ENCODE peak calls at places on chromosomes 11 and 22, in six cellular contexts. One of them, this sample, is unnamed.

GRCh38 chr11:119284344-119285157 is 32.4 kb downstream of the MCAM start:
- DNase-seq in GM12891: peak
- DNase-seq in H1: no peak
- DNase-seq in K562: peak
- DNase-seq in HepG2: peak
- DNase-seq in GM12878: no peak
- DNase-seq in this sample: no peak

GRCh38 chr11:2540521-2541320 is 95.9 kb downstream of the KCNQ1 start:
- DNase-seq in GM12891: no peak
- DNase-seq in H1: no peak
- DNase-seq in K562: no peak
- DNase-seq in HepG2: no peak
- DNase-seq in GM12878: no peak
- DNase-seq in this sample: no peak

GRCh38 chr11:112806876-112807275 is 154.3 kb upstream of the NCAM1 start:
- DNase-seq in GM12891: no peak
- DNase-seq in H1: no peak
- DNase-seq in K562: no peak
- DNase-seq in HepG2: no peak
- DNase-seq in GM12878: no peak
- DNase-seq in this sample: no peak

GRCh38 chr22:48737461-48738203 is 1090.0 kb downstream of the BRD1 start:
- DNase-seq in GM12891: no peak
- DNase-seq in H1: no peak
- DNase-seq in K562: no peak
- DNase-seq in HepG2: no peak
- DNase-seq in GM12878: no peak
- DNase-seq in this sample: no peak

GRCh38 chr11:18791175-18792065 is at the start of gene PTPN5:
- DNase-seq in GM12891: peak
- DNase-seq in H1: peak
- DNase-seq in K562: no peak
- DNase-seq in HepG2: no peak
- DNase-seq in GM12878: no peak
- DNase-seq in this sample: no peak

GRCh38 chr22:24803064-24803542 is 2.9 kb upstream of the SGSM1 start:
- DNase-seq in GM12891: peak
- DNase-seq in H1: peak
- DNase-seq in K562: peak
- DNase-seq in HepG2: peak
- DNase-seq in GM12878: no peak
- DNase-seq in this sample: peak

GRCh38 chr22:49365191-49365837 is 462.4 kb downstream of the BRD1 start:
- DNase-seq in GM12891: no peak
- DNase-seq in H1: no peak
- DNase-seq in K562: no peak
- DNase-seq in HepG2: no peak
- DNase-seq in GM12878: no peak
- DNase-seq in this sample: no peak

GRCh38 chr11:118921929-118922744 is 3.6 kb downstream of the BCL9L start:
- DNase-seq in GM12891: no peak
- DNase-seq in H1: peak
- DNase-seq in K562: no peak
- DNase-seq in HepG2: peak
- DNase-seq in GM12878: no peak
- DNase-seq in this sample: no peak

GRCh38 chr11:112785104-112785503 is 176.1 kb upstream of the NCAM1 start:
- DNase-seq in GM12891: no peak
- DNase-seq in H1: no peak
- DNase-seq in K562: no peak
- DNase-seq in HepG2: no peak
- DNase-seq in GM12878: no peak
- DNase-seq in this sample: no peak

GRCh38 chr22:49783926-49784629 is 43.6 kb downstream of the BRD1 start:
- DNase-seq in GM12891: no peak
- DNase-seq in H1: no peak
- DNase-seq in K562: no peak
- DNase-seq in HepG2: no peak
- DNase-seq in GM12878: no peak
- DNase-seq in this sample: no peak

GRCh38 chr22:27488456-27489224 is 312.9 kb downstream of the MN1 start:
- DNase-seq in GM12891: no peak
- DNase-seq in H1: no peak
- DNase-seq in K562: no peak
- DNase-seq in HepG2: peak
- DNase-seq in GM12878: no peak
- DNase-seq in this sample: no peak

GRCh38 chr11:134349109-134349801 is 17.5 kb downstream of the GLB1L2 start:
- DNase-seq in GM12891: no peak
- DNase-seq in H1: no peak
- DNase-seq in K562: no peak
- DNase-seq in HepG2: no peak
- DNase-seq in GM12878: no peak
- DNase-seq in this sample: no peak

GRCh38 chr11:17386331-17387084 is 2.0 kb downstream of the KCNJ11 start:
- DNase-seq in GM12891: peak
- DNase-seq in H1: peak
- DNase-seq in K562: peak
- DNase-seq in HepG2: peak
- DNase-seq in GM12878: no peak
- DNase-seq in this sample: no peak

GRCh38 chr22:24501366-24502005 is 6.4 kb downstream of the UPB1 start:
- DNase-seq in GM12891: no peak
- DNase-seq in H1: no peak
- DNase-seq in K562: no peak
- DNase-seq in HepG2: peak
- DNase-seq in GM12878: no peak
- DNase-seq in this sample: no peak

GRCh38 chr22:36536717-36537116 is 7.8 kb upstream of the EIF3D start:
- DNase-seq in GM12891: no peak
- DNase-seq in H1: no peak
- DNase-seq in K562: no peak
- DNase-seq in HepG2: no peak
- DNase-seq in GM12878: no peak
- DNase-seq in this sample: no peak

GRCh38 chr11:1344056-1344635 is 34.7 kb upstream of the TOLLIP start:
- DNase-seq in GM12891: no peak
- DNase-seq in H1: no peak
- DNase-seq in K562: no peak
- DNase-seq in HepG2: no peak
- DNase-seq in GM12878: no peak
- DNase-seq in this sample: no peak

GRCh38 chr11:110490886-110491285 is 61.1 kb downstream of the FDX1 start:
- DNase-seq in GM12891: no peak
- DNase-seq in H1: no peak
- DNase-seq in K562: peak
- DNase-seq in HepG2: no peak
- DNase-seq in GM12878: no peak
- DNase-seq in this sample: no peak

GRCh38 chr22:19058713-19059451 is 63.3 kb downstream of the DGCR2 start:
- DNase-seq in GM12891: no peak
- DNase-seq in H1: no peak
- DNase-seq in K562: no peak
- DNase-seq in HepG2: no peak
- DNase-seq in GM12878: no peak
- DNase-seq in this sample: no peak

GRCh38 chr11:43697679-43698078 is 17.1 kb downstream of the HSD17B12 start:
- DNase-seq in GM12891: no peak
- DNase-seq in H1: no peak
- DNase-seq in K562: no peak
- DNase-seq in HepG2: no peak
- DNase-seq in GM12878: no peak
- DNase-seq in this sample: no peak

GRCh38 chr11:101446238-101446637 is 137.6 kb downstream of the TRPC6 start:
- DNase-seq in GM12891: no peak
- DNase-seq in H1: no peak
- DNase-seq in K562: no peak
- DNase-seq in HepG2: no peak
- DNase-seq in GM12878: no peak
- DNase-seq in this sample: no peak

GRCh38 chr22:30538280-30538679 is 8.3 kb downstream of the SEC14L6 start:
- DNase-seq in GM12891: no peak
- DNase-seq in H1: no peak
- DNase-seq in K562: no peak
- DNase-seq in HepG2: no peak
- DNase-seq in GM12878: no peak
- DNase-seq in this sample: no peak

GRCh38 chr22:24416095-24416494 is 11.3 kb upstream of the ADORA2A start:
- DNase-seq in GM12891: no peak
- DNase-seq in H1: peak
- DNase-seq in K562: no peak
- DNase-seq in HepG2: no peak
- DNase-seq in GM12878: no peak
- DNase-seq in this sample: no peak

GRCh38 chr11:105456950-105457349 is 152.9 kb upstream of the GRIA4 start:
- DNase-seq in GM12891: no peak
- DNase-seq in H1: peak
- DNase-seq in K562: peak
- DNase-seq in HepG2: no peak
- DNase-seq in GM12878: no peak
- DNase-seq in this sample: no peak

GRCh38 chr11:65414776-65415498 is 7.7 kb upstream of the NEAT1 start:
- DNase-seq in GM12891: no peak
- DNase-seq in H1: no peak
- DNase-seq in K562: no peak
- DNase-seq in HepG2: no peak
- DNase-seq in GM12878: no peak
- DNase-seq in this sample: no peak

GRCh38 chr11:65417702-65418430 is 4.7 kb upstream of the NEAT1 start:
- DNase-seq in GM12891: no peak
- DNase-seq in H1: peak
- DNase-seq in K562: peak
- DNase-seq in HepG2: no peak
- DNase-seq in GM12878: no peak
- DNase-seq in this sample: no peak

GRCh38 chr11:65415499-65416340 is 6.9 kb upstream of the NEAT1 start:
- DNase-seq in GM12891: no peak
- DNase-seq in H1: no peak
- DNase-seq in K562: no peak
- DNase-seq in HepG2: peak
- DNase-seq in GM12878: no peak
- DNase-seq in this sample: no peak

GRCh38 chr11:65417221-65417701 is 5.3 kb upstream of the NEAT1 start:
- DNase-seq in GM12891: no peak
- DNase-seq in H1: peak
- DNase-seq in K562: no peak
- DNase-seq in HepG2: no peak
- DNase-seq in GM12878: no peak
- DNase-seq in this sample: no peak

GRCh38 chr11:65416341-65417185 is 6.0 kb upstream of the NEAT1 start:
- DNase-seq in GM12891: peak
- DNase-seq in H1: peak
- DNase-seq in K562: peak
- DNase-seq in HepG2: peak
- DNase-seq in GM12878: no peak
- DNase-seq in this sample: peak
- TF ChIP-seq POLR2A in GM12891: no peak
- TF ChIP-seq POLR2A in H1: no peak
- TF ChIP-seq POLR2A in K562: no peak
- TF ChIP-seq POLR2A in HepG2: no peak
- TF ChIP-seq POLR2A in GM12878: peak
- TF ChIP-seq POLR2A in this sample: peak

DNA sequence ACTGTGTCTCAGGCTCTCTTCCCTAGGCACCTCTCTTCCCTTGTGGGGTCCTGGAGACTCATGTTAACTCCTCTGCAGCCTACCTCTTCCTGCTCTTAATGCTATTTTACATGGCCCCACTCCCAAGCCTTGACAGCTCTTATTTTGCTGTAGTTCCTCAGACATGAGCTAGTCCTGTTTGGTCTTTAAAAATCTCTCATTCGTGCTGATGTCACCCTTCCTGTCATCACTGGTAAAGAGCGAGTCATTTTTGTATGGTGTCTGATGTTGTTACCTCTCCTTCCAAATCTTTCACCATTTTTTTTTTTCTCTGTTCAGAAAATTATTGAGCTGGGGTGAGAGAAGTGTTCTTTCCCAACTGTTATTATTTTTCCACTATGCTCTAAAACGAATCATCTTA is 84.8 kb upstream of the ZBED5 start:
- DNase-seq in GM12891: no peak
- DNase-seq in H1: no peak
- DNase-seq in K562: no peak
- DNase-seq in HepG2: no peak
- DNase-seq in GM12878: no peak
- DNase-seq in this sample: no peak
- TF ChIP-seq POLR2AphosphoS5 in GM12891: no peak
- TF ChIP-seq POLR2AphosphoS5 in H1: no peak
- TF ChIP-seq POLR2AphosphoS5 in K562: no peak
- TF ChIP-seq POLR2AphosphoS5 in HepG2: no peak
- TF ChIP-seq POLR2AphosphoS5 in GM12878: no peak
- TF ChIP-seq POLR2AphosphoS5 in this sample: no peak

DNA sequence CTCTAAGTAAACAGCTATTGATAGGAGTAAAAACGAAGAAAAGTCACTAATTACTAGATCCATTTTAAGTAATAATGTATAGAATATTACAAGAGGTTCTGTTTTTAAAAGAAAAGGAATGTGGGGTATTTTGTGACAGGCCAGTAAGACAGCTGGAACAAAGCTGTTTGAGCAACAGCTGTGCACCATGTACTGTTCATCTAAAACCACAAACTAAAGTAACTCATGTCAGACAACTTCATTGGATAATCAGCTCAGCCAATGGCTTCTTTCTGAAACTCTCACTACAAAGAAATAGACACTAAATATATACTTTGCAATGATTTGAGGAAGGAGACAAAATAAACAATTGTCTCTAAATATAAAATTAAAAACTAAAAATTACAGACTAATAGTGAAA is 16.1 kb downstream of the RRAS2 start:
- DNase-seq in GM12891: no peak
- DNase-seq in H1: no peak
- DNase-seq in K562: no peak
- DNase-seq in HepG2: no peak
- DNase-seq in GM12878: no peak
- DNase-seq in this sample: no peak
- TF ChIP-seq TAF1 in GM12891: no peak
- TF ChIP-seq TAF1 in H1: no peak
- TF ChIP-seq TAF1 in K562: no peak
- TF ChIP-seq TAF1 in HepG2: no peak
- TF ChIP-seq TAF1 in GM12878: no peak
- TF ChIP-seq TAF1 in this sample: no peak

GRCh38 chr22:42957958-42958357 is 57.0 kb downstream of the PACSIN2 start:
- DNase-seq in GM12891: no peak
- DNase-seq in H1: no peak
- DNase-seq in K562: no peak
- DNase-seq in HepG2: no peak
- DNase-seq in GM12878: no peak
- DNase-seq in this sample: no peak

GRCh38 chr22:42958937-42959336 is 56.0 kb downstream of the PACSIN2 start:
- DNase-seq in GM12891: no peak
- DNase-seq in H1: no peak
- DNase-seq in K562: no peak
- DNase-seq in HepG2: no peak
- DNase-seq in GM12878: no peak
- DNase-seq in this sample: no peak

GRCh38 chr22:42957544-42957943 is 57.4 kb downstream of the PACSIN2 start:
- DNase-seq in GM12891: no peak
- DNase-seq in H1: no peak
- DNase-seq in K562: no peak
- DNase-seq in HepG2: no peak
- DNase-seq in GM12878: no peak
- DNase-seq in this sample: no peak

GRCh38 chr22:42960146-42960509 is 54.8 kb downstream of the PACSIN2 start:
- DNase-seq in GM12891: no peak
- DNase-seq in H1: no peak
- DNase-seq in K562: no peak
- DNase-seq in HepG2: peak
- DNase-seq in GM12878: no peak
- DNase-seq in this sample: no peak

GRCh38 chr22:42959472-42960145 is 55.3 kb downstream of the PACSIN2 start:
- DNase-seq in GM12891: no peak
- DNase-seq in H1: no peak
- DNase-seq in K562: peak
- DNase-seq in HepG2: peak
- DNase-seq in GM12878: no peak
- DNase-seq in this sample: no peak
- TF ChIP-seq POLR2A in GM12891: no peak
- TF ChIP-seq POLR2A in H1: no peak
- TF ChIP-seq POLR2A in K562: peak
- TF ChIP-seq POLR2A in HepG2: peak
- TF ChIP-seq POLR2A in GM12878: no peak
- TF ChIP-seq POLR2A in this sample: no peak

This sample was measured in GM12892.